ENCODE peak calls at places on chromosomes 4 and X, in four cellular contexts. Z, O, H and C are unnamed samples.

GRCh38 chr4:4781936-4782754 is 77.3 kb upstream of the MSX1 start:
- DNase-seq in Z (no peak), O (no peak), H (no peak), C (peak; percentile 72)

GRCh38 chr4:177161781-177162180 is 147.9 kb upstream of the NEIL3 start:
- DNase-seq in H (no peak), Z (no peak), O (no peak), C (no peak)

GRCh38 chr4:93000914-93001313 is 697.1 kb downstream of the GRID2 start:
- DNase-seq in Z (no peak), O (no peak), H (no peak), C (no peak)

GRCh38 chrX:43703211-43703791 is 47.2 kb downstream of the MAOA start:
- DNase-seq in H (no peak), Z (no peak), O (no peak), C (peak; percentile 16)

GRCh38 chr4:184355111-184355604 is 119.2 kb downstream of the IRF2 start:
- DNase-seq in H (peak; percentile 65), O (no peak), Z (no peak), C (peak; percentile 93)

GRCh38 chrX:149937881-149938426 is 337 bp downstream of the EOLA2 start:
- DNase-seq in Z (no peak), O (no peak), H (no peak), C (peak; percentile 0)

GRCh38 chr4:4408576-4409335 is 21.9 kb downstream of the NSG1 start:
- DNase-seq in H (no peak), O (no peak), Z (no peak), C (no peak)

GRCh38 chr4:17265139-17265538 is 246.8 kb downstream of the QDPR start:
- DNase-seq in H (no peak), Z (no peak), O (no peak), C (no peak)

GRCh38 chrX:153903991-153904957 is at the start of gene AVPR2:
- DNase-seq in Z (no peak), O (no peak), H (no peak), C (no peak)

GRCh38 chrX:105552395-105552794 is 269.9 kb upstream of the NRK start:
- DNase-seq in O (no peak), Z (no peak), H (peak; percentile 77), C (no peak)